ENCODE peak calls at places on chromosomes 4 and X, in ten cellular contexts. One of them, this sample, is unnamed.
A peak's percentile ranks its signal among the peaks of the same experiment; 100 is the strongest.

GRCh38 chr4:178086324-178086723 is 644.1 kb upstream of the AGA start:
- DNase-seq in nucleus accumbens: no peak
- DNase-seq in activated T-cell treated with anti-CD3 and anti-CD28 coated beads, Interleukin-2, amount 50 U/mL, for 72 hours: no peak
- DNase-seq in left cardiac atrium: no peak
- DNase-seq in EL: no peak
- DNase-seq in GM10248: no peak
- DNase-seq in NCI-H1105: no peak
- DNase-seq in immature natural killer cell: no peak
- DNase-seq in caudate nucleus: no peak
- DNase-seq in fibroblast of pulmonary artery: no peak
- DNase-seq in this sample: no peak

GRCh38 chr4:680931-681645 is 6.7 kb downstream of the MYL5 start:
- DNase-seq in nucleus accumbens: no peak
- DNase-seq in activated T-cell treated with anti-CD3 and anti-CD28 coated beads, Interleukin-2, amount 50 U/mL, for 72 hours: peak; percentile 76
- DNase-seq in left cardiac atrium: peak; percentile 83
- DNase-seq in EL: peak; percentile 50
- DNase-seq in GM10248: peak; percentile 81
- DNase-seq in NCI-H1105: no peak
- DNase-seq in immature natural killer cell: peak; percentile 87
- DNase-seq in caudate nucleus: no peak
- DNase-seq in fibroblast of pulmonary artery: peak; percentile 35
- DNase-seq in this sample: no peak

GRCh38 chrX:107826286-107827136 is 845 bp downstream of the MID2 start:
- DNase-seq in nucleus accumbens: peak; percentile 36
- DNase-seq in activated T-cell treated with anti-CD3 and anti-CD28 coated beads, Interleukin-2, amount 50 U/mL, for 72 hours: peak; percentile 44
- DNase-seq in left cardiac atrium: peak; percentile 35
- DNase-seq in EL: peak; percentile 46
- DNase-seq in GM10248: peak; percentile 23
- DNase-seq in NCI-H1105: peak; percentile 9
- DNase-seq in immature natural killer cell: peak; percentile 6
- DNase-seq in caudate nucleus: peak; percentile 16
- DNase-seq in fibroblast of pulmonary artery: peak; percentile 66
- DNase-seq in this sample: peak; percentile 12

GRCh38 chr4:1416051-1416947 is 10.1 kb upstream of the NKX1-1 start:
- DNase-seq in nucleus accumbens: no peak
- DNase-seq in activated T-cell treated with anti-CD3 and anti-CD28 coated beads, Interleukin-2, amount 50 U/mL, for 72 hours: no peak
- DNase-seq in left cardiac atrium: no peak
- DNase-seq in EL: no peak
- DNase-seq in GM10248: no peak
- DNase-seq in NCI-H1105: no peak
- DNase-seq in immature natural killer cell: no peak
- DNase-seq in caudate nucleus: no peak
- DNase-seq in fibroblast of pulmonary artery: no peak
- DNase-seq in this sample: no peak

GRCh38 chr4:90000995-90001394 is 106.3 kb downstream of the MMRN1 start:
- DNase-seq in nucleus accumbens: no peak
- DNase-seq in activated T-cell treated with anti-CD3 and anti-CD28 coated beads, Interleukin-2, amount 50 U/mL, for 72 hours: no peak
- DNase-seq in left cardiac atrium: no peak
- DNase-seq in EL: no peak
- DNase-seq in GM10248: no peak
- DNase-seq in NCI-H1105: no peak
- DNase-seq in immature natural killer cell: no peak
- DNase-seq in caudate nucleus: no peak
- DNase-seq in fibroblast of pulmonary artery: no peak
- DNase-seq in this sample: peak; percentile 6

GRCh38 chrX:13940646-13941045 is 89.0 kb downstream of the GEMIN8 start:
- DNase-seq in nucleus accumbens: no peak
- DNase-seq in activated T-cell treated with anti-CD3 and anti-CD28 coated beads, Interleukin-2, amount 50 U/mL, for 72 hours: no peak
- DNase-seq in left cardiac atrium: no peak
- DNase-seq in EL: no peak
- DNase-seq in GM10248: no peak
- DNase-seq in NCI-H1105: no peak
- DNase-seq in immature natural killer cell: no peak
- DNase-seq in caudate nucleus: no peak
- DNase-seq in fibroblast of pulmonary artery: no peak
- DNase-seq in this sample: no peak

GRCh38 chrX:1614927-1615326 is at the start of gene ASMT:
- DNase-seq in nucleus accumbens: no peak
- DNase-seq in activated T-cell treated with anti-CD3 and anti-CD28 coated beads, Interleukin-2, amount 50 U/mL, for 72 hours: no peak
- DNase-seq in left cardiac atrium: no peak
- DNase-seq in EL: no peak
- DNase-seq in GM10248: no peak
- DNase-seq in NCI-H1105: no peak
- DNase-seq in immature natural killer cell: no peak
- DNase-seq in caudate nucleus: no peak
- DNase-seq in fibroblast of pulmonary artery: no peak
- DNase-seq in this sample: no peak

GRCh38 chr4:16757080-16757521 is 141.3 kb downstream of the LDB2 start:
- DNase-seq in nucleus accumbens: peak; percentile 36
- DNase-seq in activated T-cell treated with anti-CD3 and anti-CD28 coated beads, Interleukin-2, amount 50 U/mL, for 72 hours: no peak
- DNase-seq in left cardiac atrium: no peak
- DNase-seq in EL: peak; percentile 81
- DNase-seq in GM10248: no peak
- DNase-seq in NCI-H1105: no peak
- DNase-seq in immature natural killer cell: no peak
- DNase-seq in caudate nucleus: no peak
- DNase-seq in fibroblast of pulmonary artery: peak; percentile 56
- DNase-seq in this sample: no peak

GRCh38 chr4:128468485-128468989 is 180.9 kb upstream of the PGRMC2 start:
- DNase-seq in nucleus accumbens: peak; percentile 8
- DNase-seq in activated T-cell treated with anti-CD3 and anti-CD28 coated beads, Interleukin-2, amount 50 U/mL, for 72 hours: no peak
- DNase-seq in left cardiac atrium: peak; percentile 37
- DNase-seq in EL: peak; percentile 90
- DNase-seq in GM10248: no peak
- DNase-seq in NCI-H1105: peak; percentile 3
- DNase-seq in immature natural killer cell: no peak
- DNase-seq in caudate nucleus: peak; percentile 12
- DNase-seq in fibroblast of pulmonary artery: peak; percentile 97
- DNase-seq in this sample: no peak

GRCh38 chr4:8278421-8279287 is 9.1 kb downstream of the HTRA3 start:
- DNase-seq in nucleus accumbens: no peak
- DNase-seq in activated T-cell treated with anti-CD3 and anti-CD28 coated beads, Interleukin-2, amount 50 U/mL, for 72 hours: no peak
- DNase-seq in left cardiac atrium: peak; percentile 53
- DNase-seq in EL: peak; percentile 87
- DNase-seq in GM10248: no peak
- DNase-seq in NCI-H1105: no peak
- DNase-seq in immature natural killer cell: no peak
- DNase-seq in caudate nucleus: no peak
- DNase-seq in fibroblast of pulmonary artery: peak; percentile 94
- DNase-seq in this sample: no peak

GRCh38 chr4:154779362-154779947 is 1.6 kb upstream of the RBM46 start:
- DNase-seq in nucleus accumbens: no peak
- DNase-seq in activated T-cell treated with anti-CD3 and anti-CD28 coated beads, Interleukin-2, amount 50 U/mL, for 72 hours: no peak
- DNase-seq in left cardiac atrium: no peak
- DNase-seq in EL: peak; percentile 7
- DNase-seq in GM10248: peak; percentile 15
- DNase-seq in NCI-H1105: no peak
- DNase-seq in immature natural killer cell: no peak
- DNase-seq in caudate nucleus: no peak
- DNase-seq in fibroblast of pulmonary artery: peak; percentile 71
- DNase-seq in this sample: no peak

GRCh38 chr4:11415409-11416070 is 13.2 kb downstream of the HS3ST1 start:
- DNase-seq in nucleus accumbens: no peak
- DNase-seq in activated T-cell treated with anti-CD3 and anti-CD28 coated beads, Interleukin-2, amount 50 U/mL, for 72 hours: no peak
- DNase-seq in left cardiac atrium: no peak
- DNase-seq in EL: no peak
- DNase-seq in GM10248: no peak
- DNase-seq in NCI-H1105: no peak
- DNase-seq in immature natural killer cell: no peak
- DNase-seq in caudate nucleus: no peak
- DNase-seq in fibroblast of pulmonary artery: no peak
- DNase-seq in this sample: no peak

GRCh38 chr4:12486995-12487394 is 997.1 kb downstream of the RAB28 start:
- DNase-seq in nucleus accumbens: no peak
- DNase-seq in activated T-cell treated with anti-CD3 and anti-CD28 coated beads, Interleukin-2, amount 50 U/mL, for 72 hours: no peak
- DNase-seq in left cardiac atrium: peak; percentile 29
- DNase-seq in EL: no peak
- DNase-seq in GM10248: no peak
- DNase-seq in NCI-H1105: no peak
- DNase-seq in immature natural killer cell: no peak
- DNase-seq in caudate nucleus: no peak
- DNase-seq in fibroblast of pulmonary artery: peak; percentile 78
- DNase-seq in this sample: no peak

GRCh38 chrX:4655743-4656142 is 942.3 kb upstream of the PRKX start:
- DNase-seq in nucleus accumbens: no peak
- DNase-seq in activated T-cell treated with anti-CD3 and anti-CD28 coated beads, Interleukin-2, amount 50 U/mL, for 72 hours: no peak
- DNase-seq in left cardiac atrium: no peak
- DNase-seq in EL: no peak
- DNase-seq in GM10248: no peak
- DNase-seq in NCI-H1105: no peak
- DNase-seq in immature natural killer cell: no peak
- DNase-seq in caudate nucleus: no peak
- DNase-seq in fibroblast of pulmonary artery: no peak
- DNase-seq in this sample: no peak

GRCh38 chrX:76919761-76920160 is 492.3 kb downstream of the MAGEE1 start:
- DNase-seq in nucleus accumbens: no peak
- DNase-seq in activated T-cell treated with anti-CD3 and anti-CD28 coated beads, Interleukin-2, amount 50 U/mL, for 72 hours: no peak
- DNase-seq in left cardiac atrium: no peak
- DNase-seq in EL: no peak
- DNase-seq in GM10248: no peak
- DNase-seq in NCI-H1105: no peak
- DNase-seq in immature natural killer cell: no peak
- DNase-seq in caudate nucleus: no peak
- DNase-seq in fibroblast of pulmonary artery: no peak
- DNase-seq in this sample: no peak

GRCh38 chrX:56759736-56760409 is 30.8 kb downstream of the NBDY start:
- DNase-seq in nucleus accumbens: no peak
- DNase-seq in activated T-cell treated with anti-CD3 and anti-CD28 coated beads, Interleukin-2, amount 50 U/mL, for 72 hours: no peak
- DNase-seq in left cardiac atrium: no peak
- DNase-seq in EL: no peak
- DNase-seq in GM10248: peak; percentile 3
- DNase-seq in NCI-H1105: no peak
- DNase-seq in immature natural killer cell: no peak
- DNase-seq in caudate nucleus: no peak
- DNase-seq in fibroblast of pulmonary artery: no peak
- DNase-seq in this sample: no peak

GRCh38 chr4:2416564-2417195 is 1.8 kb downstream of the ZFYVE28 start:
- DNase-seq in nucleus accumbens: no peak
- DNase-seq in activated T-cell treated with anti-CD3 and anti-CD28 coated beads, Interleukin-2, amount 50 U/mL, for 72 hours: peak; percentile 40
- DNase-seq in left cardiac atrium: peak; percentile 42
- DNase-seq in EL: no peak
- DNase-seq in GM10248: no peak
- DNase-seq in NCI-H1105: no peak
- DNase-seq in immature natural killer cell: no peak
- DNase-seq in caudate nucleus: no peak
- DNase-seq in fibroblast of pulmonary artery: peak; percentile 23
- DNase-seq in this sample: no peak

GRCh38 chr4:80208606-80209005 is 11.3 kb downstream of the PRDM8 start:
- DNase-seq in nucleus accumbens: no peak
- DNase-seq in activated T-cell treated with anti-CD3 and anti-CD28 coated beads, Interleukin-2, amount 50 U/mL, for 72 hours: no peak
- DNase-seq in left cardiac atrium: no peak
- DNase-seq in EL: no peak
- DNase-seq in GM10248: no peak
- DNase-seq in NCI-H1105: no peak
- DNase-seq in immature natural killer cell: no peak
- DNase-seq in caudate nucleus: no peak
- DNase-seq in fibroblast of pulmonary artery: no peak
- DNase-seq in this sample: no peak

GRCh38 chr4:82710202-82710929 is 88.2 kb downstream of the SCD5 start:
- DNase-seq in nucleus accumbens: peak; percentile 39
- DNase-seq in activated T-cell treated with anti-CD3 and anti-CD28 coated beads, Interleukin-2, amount 50 U/mL, for 72 hours: no peak
- DNase-seq in left cardiac atrium: no peak
- DNase-seq in EL: no peak
- DNase-seq in GM10248: no peak
- DNase-seq in NCI-H1105: no peak
- DNase-seq in immature natural killer cell: no peak
- DNase-seq in caudate nucleus: peak; percentile 12
- DNase-seq in fibroblast of pulmonary artery: peak; percentile 29
- DNase-seq in this sample: no peak

GRCh38 chr4:13160906-13161305 is 323.2 kb downstream of the RAB28 start:
- DNase-seq in nucleus accumbens: no peak
- DNase-seq in activated T-cell treated with anti-CD3 and anti-CD28 coated beads, Interleukin-2, amount 50 U/mL, for 72 hours: no peak
- DNase-seq in left cardiac atrium: no peak
- DNase-seq in EL: peak; percentile 30
- DNase-seq in GM10248: no peak
- DNase-seq in NCI-H1105: no peak
- DNase-seq in immature natural killer cell: no peak
- DNase-seq in caudate nucleus: no peak
- DNase-seq in fibroblast of pulmonary artery: peak; percentile 6
- DNase-seq in this sample: no peak

GRCh38 chr4:97952763-97953162 is 190.5 kb downstream of the STPG2 start:
- DNase-seq in nucleus accumbens: no peak
- DNase-seq in activated T-cell treated with anti-CD3 and anti-CD28 coated beads, Interleukin-2, amount 50 U/mL, for 72 hours: no peak
- DNase-seq in left cardiac atrium: no peak
- DNase-seq in EL: no peak
- DNase-seq in GM10248: no peak
- DNase-seq in NCI-H1105: no peak
- DNase-seq in immature natural killer cell: no peak
- DNase-seq in caudate nucleus: no peak
- DNase-seq in fibroblast of pulmonary artery: no peak
- DNase-seq in this sample: no peak

GRCh38 chrX:152926923-152927322 is 29.1 kb downstream of the ZNF185 start:
- DNase-seq in nucleus accumbens: peak; percentile 32
- DNase-seq in activated T-cell treated with anti-CD3 and anti-CD28 coated beads, Interleukin-2, amount 50 U/mL, for 72 hours: no peak
- DNase-seq in left cardiac atrium: no peak
- DNase-seq in EL: no peak
- DNase-seq in GM10248: no peak
- DNase-seq in NCI-H1105: no peak
- DNase-seq in immature natural killer cell: no peak
- DNase-seq in caudate nucleus: peak; percentile 14
- DNase-seq in fibroblast of pulmonary artery: no peak
- DNase-seq in this sample: no peak

GRCh38 chr4:4496604-4497372 is 45.1 kb downstream of the STX18 start:
- DNase-seq in nucleus accumbens: no peak
- DNase-seq in activated T-cell treated with anti-CD3 and anti-CD28 coated beads, Interleukin-2, amount 50 U/mL, for 72 hours: no peak
- DNase-seq in left cardiac atrium: no peak
- DNase-seq in EL: peak; percentile 63
- DNase-seq in GM10248: no peak
- DNase-seq in NCI-H1105: no peak
- DNase-seq in immature natural killer cell: no peak
- DNase-seq in caudate nucleus: no peak
- DNase-seq in fibroblast of pulmonary artery: no peak
- DNase-seq in this sample: no peak

GRCh38 chr4:3389879-3390840 is 51.6 kb upstream of the HGFAC start:
- DNase-seq in nucleus accumbens: no peak
- DNase-seq in activated T-cell treated with anti-CD3 and anti-CD28 coated beads, Interleukin-2, amount 50 U/mL, for 72 hours: no peak
- DNase-seq in left cardiac atrium: no peak
- DNase-seq in EL: no peak
- DNase-seq in GM10248: no peak
- DNase-seq in NCI-H1105: no peak
- DNase-seq in immature natural killer cell: no peak
- DNase-seq in caudate nucleus: no peak
- DNase-seq in fibroblast of pulmonary artery: no peak
- DNase-seq in this sample: no peak

GRCh38 chr4:2591189-2591588 is 54.7 kb downstream of the FAM193A start:
- DNase-seq in nucleus accumbens: no peak
- DNase-seq in activated T-cell treated with anti-CD3 and anti-CD28 coated beads, Interleukin-2, amount 50 U/mL, for 72 hours: no peak
- DNase-seq in left cardiac atrium: no peak
- DNase-seq in EL: no peak
- DNase-seq in GM10248: no peak
- DNase-seq in NCI-H1105: no peak
- DNase-seq in immature natural killer cell: no peak
- DNase-seq in caudate nucleus: no peak
- DNase-seq in fibroblast of pulmonary artery: peak; percentile 69
- DNase-seq in this sample: no peak

GRCh38 chr4:118279920-118280432 is 72.8 kb downstream of the PRSS12 start:
- DNase-seq in nucleus accumbens: no peak
- DNase-seq in activated T-cell treated with anti-CD3 and anti-CD28 coated beads, Interleukin-2, amount 50 U/mL, for 72 hours: no peak
- DNase-seq in left cardiac atrium: no peak
- DNase-seq in EL: peak; percentile 18
- DNase-seq in GM10248: no peak
- DNase-seq in NCI-H1105: no peak
- DNase-seq in immature natural killer cell: no peak
- DNase-seq in caudate nucleus: no peak
- DNase-seq in fibroblast of pulmonary artery: peak; percentile 7
- DNase-seq in this sample: no peak

GRCh38 chrX:136468391-136469103 is 19.2 kb upstream of the BRS3 start:
- DNase-seq in nucleus accumbens: no peak
- DNase-seq in activated T-cell treated with anti-CD3 and anti-CD28 coated beads, Interleukin-2, amount 50 U/mL, for 72 hours: no peak
- DNase-seq in left cardiac atrium: no peak
- DNase-seq in EL: no peak
- DNase-seq in GM10248: no peak
- DNase-seq in NCI-H1105: peak; percentile 45
- DNase-seq in immature natural killer cell: no peak
- DNase-seq in caudate nucleus: no peak
- DNase-seq in fibroblast of pulmonary artery: no peak
- DNase-seq in this sample: no peak

GRCh38 chrX:45751156-45751555 is 550.5 kb upstream of the DIPK2B start:
- DNase-seq in nucleus accumbens: no peak
- DNase-seq in activated T-cell treated with anti-CD3 and anti-CD28 coated beads, Interleukin-2, amount 50 U/mL, for 72 hours: no peak
- DNase-seq in left cardiac atrium: no peak
- DNase-seq in EL: peak; percentile 10
- DNase-seq in GM10248: no peak
- DNase-seq in NCI-H1105: no peak
- DNase-seq in immature natural killer cell: no peak
- DNase-seq in caudate nucleus: no peak
- DNase-seq in fibroblast of pulmonary artery: no peak
- DNase-seq in this sample: no peak